ENCODE peak calls at places on chromosomes 2 and 18, in eight cellular contexts. N is DND-41, R is GM12878, A is AG10803, P is choroid plexus epithelial cell, K is cardiac muscle cell, Z is ascending aorta, U is body of pancreas. V is an unnamed sample.

GRCh38 chr2:172251231-172251630 is 148.5 kb upstream of the DLX2 start:
- DNase-seq in P (peak), R (no peak), A (peak), N (no peak), K (no peak), U (no peak), Z (no peak), V (no peak)

GRCh38 chr2:861655-862355 is 88.8 kb upstream of the SNTG2 start:
- DNase-seq in N (peak), K (no peak), U (no peak), R (no peak), A (no peak), Z (no peak), P (no peak), V (no peak)

GRCh38 chr2:130869441-130870160 is 32.9 kb downstream of the ARHGEF4 start:
- DNase-seq in Z (no peak), P (no peak), U (peak), A (no peak), N (no peak), K (peak), R (no peak), V (no peak)

GRCh38 chr2:221948076-221948475 is 350.7 kb downstream of the PAX3 start:
- DNase-seq in R (no peak), P (no peak), A (no peak), Z (no peak), U (no peak), N (no peak), K (no peak), V (no peak)

GRCh38 chr2:212709287-212709686 is 170.7 kb upstream of the ERBB4 start:
- DNase-seq in Z (no peak), K (no peak), U (no peak), P (no peak), A (peak), R (no peak), N (no peak), V (no peak)

GRCh38 chr2:161208527-161209139 is 48.4 kb downstream of the TANK start:
- DNase-seq in Z (no peak), N (no peak), R (no peak), P (peak), U (no peak), A (peak), K (peak), V (no peak)

GRCh38 chr18:41073372-41073954 is 881.6 kb upstream of the PIK3C3 start:
- DNase-seq in Z (no peak), N (no peak), A (peak), K (peak), P (peak), R (no peak), U (no peak), V (no peak)

GRCh38 chr2:9765611-9766531 is 77.4 kb upstream of the TAF1B start:
- DNase-seq in N (no peak), Z (no peak), A (no peak), R (no peak), U (no peak), P (no peak), K (peak), V (no peak)

GRCh38 chr2:172226244-172227061 is 123.8 kb upstream of the DLX2 start:
- DNase-seq in P (no peak), Z (no peak), A (no peak), K (no peak), N (no peak), R (no peak), U (peak), V (peak)

GRCh38 chr2:107542314-107542740 is 284.4 kb upstream of the RGPD4 start:
- DNase-seq in U (no peak), Z (no peak), N (no peak), K (peak), P (peak), R (no peak), A (no peak), V (no peak)

GRCh38 chr2:113977660-113978523 is 88.0 kb downstream of the ACTR3 start:
- DNase-seq in Z (no peak), N (no peak), A (peak), K (peak), U (peak), P (peak), R (no peak), V (no peak)

GRCh38 chr2:214203744-214204289 is 207.0 kb upstream of the VWC2L start:
- DNase-seq in N (peak), R (no peak), P (peak), Z (no peak), U (no peak), K (no peak), A (peak), V (no peak)

GRCh38 chr18:24208270-24209035 is 69.6 kb downstream of the CABYR start:
- DNase-seq in A (peak), K (peak), N (no peak), U (no peak), R (no peak), P (peak), Z (no peak), V (no peak)

GRCh38 chr2:28687640-28688039 is 64.0 kb upstream of the PPP1CB start:
- DNase-seq in Z (no peak), N (no peak), P (no peak), U (no peak), K (no peak), A (no peak), R (no peak), V (no peak)

GRCh38 chr18:71249791-71250190 is 960.9 kb downstream of the SOCS6 start:
- DNase-seq in P (no peak), Z (no peak), R (no peak), N (no peak), K (peak), A (no peak), U (no peak), V (no peak)

GRCh38 chr2:207470700-207471070 is 59.1 kb upstream of the CREB1 start:
- DNase-seq in R (no peak), N (no peak), K (no peak), U (no peak), A (no peak), Z (no peak), P (no peak), V (no peak)

GRCh38 chr2:232479341-232480200 is 8.1 kb downstream of the ECEL1 start:
- DNase-seq in K (no peak), P (no peak), U (no peak), R (no peak), Z (no peak), A (no peak), N (no peak), V (no peak)

GRCh38 chr2:7449287-7449686 is 532.1 kb downstream of the RNF144A start:
- DNase-seq in P (no peak), U (no peak), Z (no peak), K (no peak), N (peak), R (no peak), A (no peak), V (no peak)

GRCh38 chr2:232329716-232330067 is 48.9 kb upstream of the ALPP start:
- DNase-seq in K (no peak), R (no peak), A (no peak), U (no peak), N (no peak), P (no peak), Z (no peak), V (no peak)

GRCh38 chr2:127309468-127309867 is 15.5 kb upstream of the ERCC3 start:
- DNase-seq in N (no peak), U (no peak), K (no peak), P (no peak), R (no peak), A (no peak), Z (no peak), V (no peak)

GRCh38 chr2:33706410-33706809 is 107.3 kb upstream of the FAM98A start:
- DNase-seq in A (no peak), R (peak), U (no peak), N (no peak), K (no peak), P (no peak), Z (no peak), V (no peak)

GRCh38 chr18:63992751-63993150 is 22.9 kb downstream of the SERPINB8 start:
- DNase-seq in Z (no peak), R (no peak), P (no peak), U (no peak), N (peak), A (no peak), K (no peak), V (peak)

GRCh38 chr2:172710584-172711024 is 25.0 kb upstream of the RAPGEF4 start:
- DNase-seq in K (peak), R (no peak), N (peak), Z (no peak), P (peak), U (peak), A (peak), V (peak)

GRCh38 chr2:26782876-26783704 is 2.8 kb upstream of the CENPA start:
- DNase-seq in A (no peak), Z (no peak), K (no peak), U (no peak), P (no peak), N (no peak), R (no peak), V (no peak)

GRCh38 chr2:207879536-207879935 is 109.8 kb upstream of the FZD5 start:
- DNase-seq in A (peak), P (no peak), U (no peak), Z (no peak), N (no peak), K (no peak), R (no peak), V (no peak)

GRCh38 chr18:45639424-45639823 is 24.1 kb downstream of the SLC14A2 start:
- DNase-seq in Z (no peak), N (no peak), R (no peak), A (no peak), P (no peak), K (no peak), U (no peak), V (no peak)

GRCh38 chr2:142048581-142048980 is 82.2 kb downstream of the LRP1B start:
- DNase-seq in A (no peak), N (no peak), R (no peak), Z (no peak), P (no peak), K (no peak), U (no peak), V (no peak)

GRCh38 chr2:180456811-180457210 is 449.7 kb upstream of the CWC22 start:
- DNase-seq in N (no peak), K (no peak), Z (no peak), P (no peak), U (no peak), A (no peak), R (no peak), V (no peak)

GRCh38 chr2:97732436-97733340 is 19.3 kb downstream of the ZAP70 start:
- DNase-seq in K (no peak), R (no peak), U (no peak), A (no peak), N (no peak), Z (no peak), P (no peak), V (no peak)

GRCh38 chr18:23812566-23813440 is 123.5 kb downstream of the LAMA3 start:
- DNase-seq in R (no peak), A (peak), K (peak), P (peak), U (no peak), N (no peak), Z (no peak), V (no peak)

GRCh38 chr2:39851691-39852110 is 72.6 kb upstream of the THUMPD2 start:
- DNase-seq in K (peak), R (no peak), N (peak), U (no peak), A (peak), Z (no peak), P (peak), V (peak)
- H3K4me3 ChIP-seq in K (no peak), R (no peak), N (no peak), U (no peak), A (peak), Z (no peak), P (no peak), V (no peak)

DNA sequence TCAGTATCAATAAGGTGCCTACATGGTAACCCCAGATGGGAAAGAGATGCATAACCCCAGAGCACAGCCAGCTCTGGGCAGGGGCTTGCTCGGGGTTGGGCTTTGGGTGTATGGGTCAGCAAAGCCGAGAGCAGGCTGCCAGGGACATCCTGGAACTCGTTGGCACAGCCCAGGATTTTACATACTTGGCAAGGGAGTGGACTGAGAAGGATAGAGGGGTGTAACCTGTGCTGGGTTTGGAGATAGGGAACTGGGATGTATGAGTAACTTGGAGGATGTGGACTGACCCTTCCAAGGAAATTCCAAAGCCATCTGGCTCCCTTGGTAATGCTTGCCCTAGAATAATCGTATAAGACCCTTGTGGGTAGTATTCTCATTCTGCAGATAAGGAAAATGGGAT is 44.2 kb downstream of the GPR39 start:
- DNase-seq in N (no peak), P (no peak), R (no peak), U (no peak), A (peak), K (no peak), Z (no peak), V (no peak)
- H3K4me3 ChIP-seq in N (no peak), P (no peak), R (no peak), U (no peak), A (no peak), K (no peak), Z (no peak), V (no peak)

DNA sequence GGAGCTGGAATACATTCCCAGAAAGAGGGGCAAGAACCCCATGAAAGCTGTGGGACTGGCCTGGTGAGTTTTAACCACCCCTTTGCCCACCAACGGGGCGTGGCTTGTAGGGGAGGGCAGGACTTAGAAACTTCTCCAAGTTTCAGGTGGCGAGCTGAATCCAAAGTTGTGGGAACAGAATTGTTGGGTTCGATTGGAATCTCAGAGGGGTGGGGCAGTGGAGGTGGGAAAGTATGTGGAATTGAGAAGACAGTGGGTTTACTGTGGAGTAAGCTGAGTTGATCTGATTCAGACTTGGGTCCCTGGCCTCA is 1.1 kb downstream of the PNKD start:
- DNase-seq in Z (no peak), R (no peak), N (no peak), U (no peak), K (no peak), A (no peak), P (no peak), V (no peak)
- H3K4me3 ChIP-seq in Z (peak), R (peak), N (peak), U (no peak), K (peak), A (peak), P (peak), V (peak)

DNA sequence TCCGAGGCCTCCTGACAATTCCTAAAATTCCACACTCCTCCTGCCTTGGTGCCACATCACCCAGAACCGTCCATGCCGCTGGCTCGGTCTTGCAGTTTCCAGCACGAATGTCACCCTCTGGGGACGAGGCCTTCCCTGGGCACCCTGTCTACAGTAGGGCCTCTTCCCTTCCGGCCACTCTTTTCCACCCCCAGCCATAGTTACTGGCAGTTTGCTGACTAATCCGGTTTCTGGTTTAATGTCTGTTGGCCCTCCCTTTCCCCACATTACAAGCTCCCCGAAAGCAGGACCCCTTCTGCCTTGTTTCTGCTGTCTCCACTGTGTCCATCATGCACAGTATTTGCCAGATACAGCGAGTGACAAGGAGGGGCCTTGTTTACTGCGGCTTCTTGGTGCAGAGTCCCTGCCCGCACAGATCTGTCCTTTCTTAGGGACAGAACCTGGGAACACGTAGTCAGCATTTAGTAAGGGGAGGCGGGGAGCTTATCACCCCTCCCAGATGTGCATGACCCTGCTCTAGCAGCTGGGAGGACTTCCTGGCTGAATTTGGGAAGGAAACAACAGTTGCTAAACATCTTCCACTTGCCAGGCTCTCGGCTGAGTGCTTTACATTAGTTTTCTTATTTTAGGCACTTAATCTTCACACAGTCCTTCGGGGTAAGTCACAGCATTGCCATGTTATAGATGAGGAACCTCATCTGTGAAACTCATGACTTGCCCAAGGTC is 23.6 kb upstream of the CATIP start:
- DNase-seq in U (no peak), R (no peak), P (no peak), A (no peak), Z (no peak), K (peak), N (no peak), V (no peak)
- H3K4me3 ChIP-seq in U (no peak), R (no peak), P (no peak), A (no peak), Z (no peak), K (no peak), N (no peak), V (no peak)

GRCh38 chr2:175007510-175007909 is 2.3 kb upstream of the CHN1 start:
- DNase-seq in N (no peak), Z (no peak), P (no peak), A (no peak), K (no peak), R (no peak), U (no peak), V (no peak)
- H3K4me3 ChIP-seq in N (no peak), Z (peak), P (no peak), A (no peak), K (no peak), R (no peak), U (no peak), V (no peak)

DNA sequence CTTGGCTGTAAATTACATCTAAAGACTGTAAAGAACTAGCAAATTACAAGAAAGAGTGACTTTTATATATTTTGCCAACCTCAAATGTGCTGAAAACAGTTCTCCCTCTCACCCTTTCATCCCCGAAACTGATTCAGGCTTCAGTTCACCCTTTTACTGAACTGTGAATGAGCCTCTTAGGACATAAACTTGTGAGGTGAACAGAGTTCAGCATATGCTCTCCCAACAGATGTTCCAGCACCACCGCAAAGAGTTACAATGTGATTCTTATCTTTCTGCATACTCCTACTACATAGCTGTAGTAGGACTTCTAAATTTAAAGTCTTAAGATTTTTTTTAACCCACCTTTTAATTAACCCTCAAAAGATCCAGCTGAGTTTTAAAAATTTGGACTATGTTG is 1.2 kb upstream of the ZCCHC2 start:
- DNase-seq in U (no peak), K (peak), Z (no peak), R (no peak), N (peak), P (peak), A (no peak), V (peak)
- H3K4me3 ChIP-seq in U (peak), K (peak), Z (peak), R (peak), N (peak), P (peak), A (peak), V (peak)

V was measured in Jurkat, Clone E6-1.